ENCODE peak calls at places on chromosome 15, in four cellular contexts. V is GM12878, I is A549, P is K562. E is an unnamed sample.

GRCh38 chr15:99015677-99016568 is 8.3 kb upstream of the PGPEP1L start:
- DNase-seq in V (no peak), I (peak), P (no peak), E (no peak)

GRCh38 chr15:47504624-47505256 is 212.6 kb upstream of the SEMA6D start:
- DNase-seq in V (no peak), I (no peak), P (no peak), E (no peak)

GRCh38 chr15:94877833-94878232 is 646.5 kb downstream of the MCTP2 start:
- DNase-seq in V (no peak), I (no peak), P (no peak), E (no peak)

GRCh38 chr15:53580371-53580770 is 179.1 kb downstream of the WDR72 start:
- DNase-seq in V (no peak), I (peak), P (no peak), E (no peak)

GRCh38 chr15:59255647-59256380 is 49.2 kb downstream of the LDHAL6B start:
- DNase-seq in V (no peak), I (peak), P (peak), E (peak)

GRCh38 chr15:74175271-74176191 is 2.0 kb downstream of the ISLR start:
- DNase-seq in V (no peak), I (no peak), P (no peak), E (no peak)

GRCh38 chr15:83030021-83030420 is 18.6 kb upstream of the C15orf40 start:
- DNase-seq in V (no peak), I (no peak), P (no peak), E (peak)

GRCh38 chr15:31227954-31228542 is 98.6 kb upstream of the KLF13 start:
- DNase-seq in V (no peak), I (no peak), P (no peak), E (no peak)

GRCh38 chr15:26132786-26133185 is 269.7 kb upstream of the ATP10A start:
- DNase-seq in V (no peak), I (no peak), P (no peak), E (no peak)

GRCh38 chr15:98712845-98713584 is 64.7 kb downstream of the IGF1R start:
- DNase-seq in V (no peak), I (no peak), P (no peak), E (no peak)

GRCh38 chr15:91853968-91854943 is 748 bp downstream of the SLCO3A1 start:
- DNase-seq in V (no peak), I (peak), P (no peak), E (no peak)

GRCh38 chr15:95937128-95937528 is 393.4 kb upstream of the NR2F2 start:
- DNase-seq in V (no peak), I (no peak), P (no peak), E (peak)

GRCh38 chr15:80500021-80500420 is 95.8 kb downstream of the ARNT2 start:
- DNase-seq in V (no peak), I (no peak), P (no peak), E (no peak)

GRCh38 chr15:80308002-80308401 is 56.0 kb upstream of the CTXND1 start:
- DNase-seq in V (no peak), I (peak), P (no peak), E (no peak)

GRCh38 chr15:90481023-90481422 is 48.7 kb upstream of the CRTC3 start:
- DNase-seq in V (no peak), I (no peak), P (no peak), E (no peak)

GRCh38 chr15:98628216-98628615 is 20.1 kb upstream of the IGF1R start:
- DNase-seq in V (no peak), I (no peak), P (no peak), E (no peak)

GRCh38 chr15:77982127-77982490 is 95.4 kb downstream of the TBC1D2B start:
- DNase-seq in V (no peak), I (no peak), P (no peak), E (no peak)

GRCh38 chr15:35061171-35062163 is 23.6 kb downstream of the NANOGP8 start:
- DNase-seq in V (no peak), I (no peak), P (no peak), E (no peak)

GRCh38 chr15:74317820-74318375 is 49.5 kb downstream of the CYP11A1 start:
- DNase-seq in V (no peak), I (peak), P (no peak), E (peak)

GRCh38 chr15:39511000-39511914 is 69.6 kb upstream of the THBS1 start:
- DNase-seq in V (no peak), I (peak), P (peak), E (peak)

GRCh38 chr15:90004252-90004651 is 3.1 kb downstream of the ZNF710 start:
- DNase-seq in V (no peak), I (no peak), P (no peak), E (no peak)

GRCh38 chr15:49190586-49190985 is 20.5 kb downstream of the GALK2 start:
- DNase-seq in V (no peak), I (no peak), P (no peak), E (no peak)

GRCh38 chr15:90851945-90852344 is 16.4 kb upstream of the FURIN start:
- DNase-seq in V (no peak), I (no peak), P (no peak), E (no peak)

GRCh38 chr15:78084359-78084750 is 6.8 kb upstream of the TBC1D2B start:
- DNase-seq in V (no peak), I (no peak), P (no peak), E (no peak)

GRCh38 chr15:28892789-28893610 is 7.2 kb downstream of the APBA2 start:
- DNase-seq in V (no peak), I (no peak), P (no peak), E (peak)

GRCh38 chr15:82768414-82769081 is 37.3 kb downstream of the FSD2 start:
- DNase-seq in V (no peak), I (peak), P (no peak), E (peak)

GRCh38 chr15:28992340-28992864 is 106.6 kb downstream of the APBA2 start:
- DNase-seq in V (no peak), I (no peak), P (no peak), E (no peak)

GRCh38 chr15:81027200-81027599 is 26.5 kb downstream of the TLNRD1 start:
- DNase-seq in V (no peak), I (no peak), P (no peak), E (peak)

GRCh38 chr15:92606126-92606835 is 49.3 kb downstream of the FAM174B start:
- DNase-seq in V (no peak), I (no peak), P (no peak), E (no peak)

GRCh38 chr15:101126618-101127502 is 125.0 kb downstream of the CHSY1 start:
- DNase-seq in V (no peak), I (no peak), P (no peak), E (peak)

DNA sequence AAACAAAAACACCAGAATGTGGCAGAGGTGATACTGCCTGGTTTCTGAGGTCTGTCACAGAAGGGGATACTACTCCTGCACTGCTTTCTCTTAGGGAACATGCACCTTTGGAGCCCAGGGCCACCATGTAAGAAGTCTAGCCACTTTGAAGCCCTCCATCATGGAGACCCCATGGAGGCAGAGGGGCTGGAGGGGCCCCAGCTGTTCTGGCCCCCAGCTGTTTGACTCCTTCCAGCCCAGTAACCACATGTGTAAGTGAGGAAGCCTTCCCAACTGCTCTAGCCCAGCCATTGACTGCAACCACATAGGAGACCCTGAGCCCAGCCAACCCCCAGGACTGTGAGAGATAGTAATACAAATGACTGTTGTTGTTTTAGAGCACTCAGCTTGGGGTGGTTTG is 9.0 kb upstream of the IGDCC4 start:
- DNase-seq in V (no peak), I (no peak), P (no peak), E (no peak)
- TF ChIP-seq ELK1 in V (no peak), I (no peak), P (no peak), E (no peak)

GRCh38 chr15:85582076-85582718 is 201.8 kb downstream of the AKAP13 start:
- DNase-seq in V (peak), I (no peak), P (no peak), E (peak)

GRCh38 chr15:85581495-85581894 is 201.1 kb downstream of the AKAP13 start:
- DNase-seq in V (no peak), I (no peak), P (no peak), E (no peak)

GRCh38 chr15:85582719-85583089 is 202.3 kb downstream of the AKAP13 start:
- DNase-seq in V (peak), I (no peak), P (peak), E (peak)

GRCh38 chr15:85584791-85585360 is 204.5 kb downstream of the AKAP13 start:
- DNase-seq in V (peak), I (no peak), P (no peak), E (no peak)

GRCh38 chr15:85583404-85584390 is 203.3 kb downstream of the AKAP13 start:
- DNase-seq in V (peak), I (peak), P (no peak), E (peak)
- TF ChIP-seq POLR2A in V (peak), I (no peak), P (no peak), E (no peak)

GRCh38 chr15:33311312-33311971 is 675 bp downstream of the RYR3 start:
- DNase-seq in V (no peak), I (no peak), P (no peak), E (no peak)

GRCh38 chr15:33313491-33313890 is 2.7 kb downstream of the RYR3 start:
- DNase-seq in V (no peak), I (no peak), P (no peak), E (no peak)

GRCh38 chr15:33314115-33314514 is 3.3 kb downstream of the RYR3 start:
- DNase-seq in V (no peak), I (no peak), P (no peak), E (no peak)

GRCh38 chr15:33310481-33311311 is at the start of gene RYR3:
- DNase-seq in V (no peak), I (no peak), P (no peak), E (no peak)

GRCh38 chr15:33309602-33310276 is 1.0 kb upstream of the RYR3 start:
- DNase-seq in V (no peak), I (peak), P (no peak), E (no peak)
- H3K4me3 ChIP-seq in V (no peak), I (no peak), P (no peak), E (no peak)

DNA sequence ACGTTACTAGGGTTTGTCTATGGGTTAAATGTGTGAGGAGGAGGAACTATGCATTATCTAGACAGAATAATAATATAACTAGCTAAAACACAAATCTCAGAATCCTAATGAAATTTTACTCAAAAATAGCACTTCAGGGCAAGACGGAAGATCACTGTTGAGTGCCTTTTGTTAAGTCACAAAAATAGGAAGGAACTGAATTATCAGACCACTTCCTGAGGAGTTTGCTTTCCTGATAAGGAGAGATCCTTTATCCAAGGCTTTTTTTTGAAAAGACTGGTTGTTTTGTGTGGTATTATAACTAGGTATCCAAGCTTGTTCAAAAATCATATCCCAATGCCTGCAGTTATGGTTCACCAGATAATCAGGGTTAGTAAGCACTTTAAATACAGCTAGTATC is 34.6 kb downstream of the NR2E3 start:
- DNase-seq in V (no peak), I (no peak), P (no peak), E (no peak)
- TF ChIP-seq ELK1 in V (no peak), I (no peak), P (no peak), E (no peak)